ENCODE peak calls at places on chromosomes 2 and 18, in nine cellular contexts. A is CD8-positive, alpha-beta memory T cell; T is stimulated activated naive CD4-positive, alpha-beta T cell treated with Interleukin-2 at 50 U/mL for 16 hours; Z is activated CD4-positive, alpha-beta T cell treated with anti-CD3 and anti-CD28 coated beads for 24 hours; H is NCI-H1105 treated with DMSO at 0.1 percent for 48 hours; P is IMR-90; M is HEK293T; K is activated naive CD4-positive, alpha-beta T cell treated with anti-CD3 and anti-CD28 coated beads for 36 hours; C is lung microvascular endothelial cell. B is an unnamed sample.

GRCh38 chr18:77522031-77522675 is 272.5 kb downstream of the GALR1 start:
- DNase-seq in A (no peak), M (no peak), H (no peak), C (no peak), K (no peak), P (no peak), Z (no peak), T (no peak), B (no peak)

GRCh38 chr18:20971886-20972267 is 139.7 kb downstream of the ROCK1 start:
- DNase-seq in M (peak), K (no peak), H (no peak), T (no peak), Z (no peak), A (no peak), C (peak), P (peak), B (peak)

GRCh38 chr18:31487251-31488015 is 10.5 kb upstream of the DSG2 start:
- DNase-seq in Z (no peak), M (no peak), K (no peak), P (peak), T (no peak), H (no peak), C (no peak), A (no peak), B (no peak)

GRCh38 chr2:196294510-196294909 is 123.1 kb upstream of the STK17B start:
- DNase-seq in M (no peak), H (no peak), P (no peak), C (no peak), K (no peak), Z (no peak), T (no peak), A (no peak), B (no peak)

GRCh38 chr2:29810956-29811355 is 110.4 kb downstream of the ALK start:
- DNase-seq in C (no peak), Z (no peak), P (no peak), H (no peak), K (no peak), A (no peak), T (no peak), M (no peak), B (no peak)

GRCh38 chr2:165417009-165417408 is 52.5 kb upstream of the CSRNP3 start:
- DNase-seq in K (no peak), P (no peak), Z (no peak), H (no peak), M (no peak), C (no peak), T (no peak), A (no peak), B (no peak)

GRCh38 chr2:25043241-25043867 is 1.5 kb downstream of the EFR3B start:
- DNase-seq in M (peak), A (no peak), P (peak), T (peak), Z (peak), C (peak), K (peak), H (no peak), B (no peak)

GRCh38 chr2:19807866-19808265 is 93.9 kb downstream of the TTC32 start:
- DNase-seq in K (no peak), A (no peak), M (no peak), Z (no peak), T (no peak), P (no peak), C (no peak), H (no peak), B (no peak)

GRCh38 chr2:129912871-129913694 is 66.4 kb upstream of the RAB6C start:
- DNase-seq in M (no peak), C (no peak), P (no peak), K (no peak), H (no peak), A (no peak), Z (no peak), T (no peak), B (no peak)

GRCh38 chr2:149438260-149438960 is 108.0 kb downstream of the LYPD6 start:
- DNase-seq in K (no peak), P (no peak), A (no peak), C (no peak), T (no peak), M (no peak), H (no peak), Z (no peak), B (no peak)

B was measured in HuH-7.